ENCODE peak calls at places on chromosomes 4 and X, in eight cellular contexts. V is choroid plexus epithelial cell; J is ELF-1; Q is stimulated activated CD4-positive, alpha-beta T cell treated with anti-CD3 and anti-CD28 coated beads, Interleukin-4, amount 100 ng/mL, for 1 hour; S is B cell; B is C1 segment of cervical spinal cord; Y is tibial artery; U is Panc1. N is an unnamed sample.

GRCh38 chrX:14095702-14096101 is 66.0 kb upstream of the GEMIN8 start:
- DNase-seq in V (peak), J (peak), Q (peak), S (peak), B (no peak), Y (no peak), U (peak), N (peak)

GRCh38 chrX:31036895-31037294 is 34.9 kb downstream of the FTHL17 start:
- DNase-seq in V (peak), J (peak), Q (peak), S (no peak), B (no peak), Y (peak), U (peak), N (no peak)

GRCh38 chr4:83267121-83267834 is 17.3 kb downstream of the COQ2 start:
- DNase-seq in V (peak), J (no peak), Q (no peak), S (no peak), B (no peak), Y (peak), U (no peak), N (no peak)

GRCh38 chrX:69152398-69152797 is 12.9 kb downstream of the PJA1 start:
- DNase-seq in V (no peak), J (peak), Q (no peak), S (no peak), B (peak), Y (no peak), U (no peak), N (no peak)

GRCh38 chr4:126850286-126850685 is 782.5 kb upstream of the INTU start:
- DNase-seq in V (peak), J (no peak), Q (no peak), S (no peak), B (no peak), Y (no peak), U (peak), N (no peak)

GRCh38 chr4:76012388-76012801 is 5.1 kb upstream of the CXCL9 start:
- DNase-seq in V (no peak), J (no peak), Q (no peak), S (no peak), B (no peak), Y (no peak), U (no peak), N (no peak)

GRCh38 chrX:132631579-132632232 is 142.9 kb upstream of the MBNL3 start:
- DNase-seq in V (peak), J (peak), Q (no peak), S (no peak), B (no peak), Y (no peak), U (peak), N (no peak)

GRCh38 chr4:151031831-151032605 is 16.9 kb upstream of the LRBA start:
- DNase-seq in V (peak), J (no peak), Q (peak), S (no peak), B (no peak), Y (no peak), U (no peak), N (no peak)

GRCh38 chr4:1174941-1175634 is 2.7 kb upstream of the SPON2 start:
- DNase-seq in V (no peak), J (no peak), Q (no peak), S (no peak), B (no peak), Y (peak), U (no peak), N (no peak)

GRCh38 chr4:109410776-109411175 is 22.8 kb upstream of the SEC24B start:
- DNase-seq in V (peak), J (no peak), Q (no peak), S (no peak), B (no peak), Y (no peak), U (no peak), N (no peak)

GRCh38 chrX:1546601-1547275 is 9.8 kb upstream of the P2RY8 start:
- DNase-seq in V (no peak), J (no peak), Q (no peak), S (no peak), B (no peak), Y (peak), U (no peak), N (no peak)

GRCh38 chrX:40893251-40893910 is 158.0 kb upstream of the MED14 start:
- DNase-seq in V (no peak), J (no peak), Q (no peak), S (no peak), B (no peak), Y (no peak), U (no peak), N (no peak)

GRCh38 chrX:38225093-38225492 is 4.4 kb upstream of the SRPX start:
- DNase-seq in V (peak), J (peak), Q (no peak), S (no peak), B (no peak), Y (no peak), U (no peak), N (no peak)

GRCh38 chr4:184416913-184417734 is 57.2 kb downstream of the IRF2 start:
- DNase-seq in V (peak), J (no peak), Q (peak), S (peak), B (no peak), Y (no peak), U (no peak), N (peak)

GRCh38 chr4:174404677-174405076 is 117.6 kb downstream of the HPGD start:
- DNase-seq in V (no peak), J (no peak), Q (no peak), S (no peak), B (no peak), Y (no peak), U (no peak), N (no peak)

GRCh38 chrX:40145670-40146470 is 48.1 kb upstream of the BCOR start:
- DNase-seq in V (no peak), J (no peak), Q (no peak), S (peak), B (no peak), Y (no peak), U (no peak), N (no peak)

GRCh38 chrX:48592971-48593370 is 4.3 kb upstream of the WDR13 start:
- DNase-seq in V (no peak), J (no peak), Q (no peak), S (no peak), B (no peak), Y (no peak), U (no peak), N (no peak)

GRCh38 chr4:3766791-3767561 is 791 bp downstream of the ADRA2C start:
- DNase-seq in V (peak), J (peak), Q (no peak), S (no peak), B (no peak), Y (peak), U (no peak), N (no peak)

GRCh38 chr4:7023486-7023885 is 19.7 kb upstream of the TADA2B start:
- DNase-seq in V (no peak), J (no peak), Q (no peak), S (no peak), B (no peak), Y (no peak), U (no peak), N (no peak)

GRCh38 chr4:156422576-156422975 is 468.9 kb upstream of the CTSO start:
- DNase-seq in V (peak), J (no peak), Q (no peak), S (no peak), B (no peak), Y (no peak), U (no peak), N (no peak)

GRCh38 chrX:110755061-110755460 is 40.6 kb downstream of the CHRDL1 start:
- DNase-seq in V (no peak), J (no peak), Q (no peak), S (no peak), B (no peak), Y (no peak), U (no peak), N (no peak)

GRCh38 chr4:90328558-90328957 is 201.4 kb downstream of the CCSER1 start:
- DNase-seq in V (peak), J (peak), Q (no peak), S (no peak), B (no peak), Y (no peak), U (no peak), N (no peak)

GRCh38 chrX:67612231-67612630 is 68.4 kb downstream of the AR start:
- DNase-seq in V (peak), J (peak), Q (no peak), S (no peak), B (no peak), Y (no peak), U (no peak), N (no peak)

GRCh38 chrX:40207626-40208025 is 109.9 kb upstream of the BCOR start:
- DNase-seq in V (no peak), J (no peak), Q (peak), S (no peak), B (no peak), Y (no peak), U (no peak), N (no peak)

GRCh38 chr4:82268050-82268825 is 105.6 kb downstream of the HNRNPD start:
- DNase-seq in V (peak), J (peak), Q (peak), S (peak), B (no peak), Y (no peak), U (peak), N (no peak)

GRCh38 chr4:146222313-146222712 is 8.0 kb downstream of the REELD1 start:
- DNase-seq in V (peak), J (no peak), Q (no peak), S (no peak), B (no peak), Y (no peak), U (no peak), N (no peak)

GRCh38 chrX:119647552-119648420 is 41.6 kb upstream of the NKRF start:
- DNase-seq in V (no peak), J (no peak), Q (peak), S (no peak), B (no peak), Y (no peak), U (no peak), N (no peak)

GRCh38 chrX:41333994-41334865 is at the start of gene DDX3X:
- DNase-seq in V (peak), J (peak), Q (peak), S (peak), B (peak), Y (peak), U (no peak), N (peak)